ENCODE peak calls at places on chromosome 14, in five cellular contexts. H, W, X, G and K are unnamed samples.

GRCh38 chr14:38122241-38122640 is 85.5 kb upstream of the SSTR1 start:
- DNase-seq in H (no peak), G (no peak), X (no peak), W (no peak), K (no peak)

GRCh38 chr14:104821971-104822608 is 21.2 kb downstream of the ZBTB42 start:
- DNase-seq in H (no peak), X (no peak), G (no peak), W (no peak), K (no peak)

GRCh38 chr14:100575266-100575995 is 11.8 kb downstream of the BEGAIN start:
- DNase-seq in G (no peak), W (no peak), H (no peak), X (no peak), K (no peak)

GRCh38 chr14:93430319-93430801 is 379 bp upstream of the UNC79 start:
- DNase-seq in W (no peak), X (no peak), G (peak; percentile 81), H (peak; percentile 40), K (no peak)

GRCh38 chr14:51873221-51873893 is 12.9 kb downstream of the GNG2 start:
- DNase-seq in H (no peak), W (no peak), X (peak; percentile 49), G (peak; percentile 51), K (peak; percentile 80)

GRCh38 chr14:58332514-58332913 is 34.2 kb downstream of the ARID4A start:
- DNase-seq in G (no peak), W (no peak), H (no peak), X (no peak), K (no peak)

GRCh38 chr14:91177073-91177796 is 63.4 kb downstream of the DGLUCY start:
- DNase-seq in X (peak; percentile 24), G (peak; percentile 90), H (no peak), W (no peak), K (no peak)

GRCh38 chr14:66476964-66477363 is 9.2 kb upstream of the CCDC196 start:
- DNase-seq in H (no peak), W (no peak), G (peak; percentile 51), X (no peak), K (no peak)

GRCh38 chr14:33331176-33331949 is 392.7 kb downstream of the NPAS3 start:
- DNase-seq in X (no peak), W (no peak), H (no peak), G (no peak), K (no peak)

GRCh38 chr14:45728448-45729225 is 475.6 kb upstream of the MIS18BP1 start:
- DNase-seq in X (no peak), H (no peak), W (no peak), G (no peak), K (peak; percentile 68)

GRCh38 chr14:102392506-102392905 is 29.8 kb downstream of the TECPR2 start:
- DNase-seq in W (no peak), G (peak; percentile 69), X (no peak), H (no peak), K (no peak)

GRCh38 chr14:101362529-101363260 is 198.6 kb upstream of the DIO3 start:
- DNase-seq in H (no peak), G (no peak), W (no peak), X (no peak), K (no peak)

GRCh38 chr14:38405851-38406630 is 150.1 kb upstream of the CLEC14A start:
- DNase-seq in H (no peak), X (peak; percentile 16), W (no peak), G (peak; percentile 62), K (no peak)

GRCh38 chr14:64549016-64549415 is 745 bp upstream of the PPP1R36 start:
- DNase-seq in X (no peak), H (no peak), G (no peak), W (no peak), K (no peak)